ENCODE peak calls at places on chromosomes 2 and 18, in five cellular contexts. H is H54, K is stomach, Z is transverse colon, V is prostate gland. F is an unnamed sample.

GRCh38 chr2:113977060-113977659 is 87.3 kb downstream of the ACTR3 start:
- DNase-seq in H (no peak), K (no peak), Z (no peak), V (no peak), F (no peak)

GRCh38 chr2:21382980-21383520 is 259.3 kb downstream of the TDRD15 start:
- DNase-seq in H (no peak), K (no peak), Z (no peak), V (no peak), F (no peak)

GRCh38 chr2:240517342-240517741 is 40.4 kb downstream of the ANKMY1 start:
- DNase-seq in H (no peak), K (no peak), Z (no peak), V (no peak), F (no peak)

GRCh38 chr18:77481541-77481940 is 231.9 kb downstream of the GALR1 start:
- DNase-seq in H (no peak), K (no peak), Z (no peak), V (no peak), F (no peak)

GRCh38 chr2:182866461-182867369 is at the start of gene FRZB:
- DNase-seq in H (no peak), K (peak), Z (peak), V (peak), F (no peak)

GRCh38 chr2:71422786-71423185 is 30.6 kb upstream of the DYSF start:
- DNase-seq in H (no peak), K (no peak), Z (no peak), V (no peak), F (no peak)

GRCh38 chr18:23380001-23380550 is 73.0 kb upstream of the RIOK3 start:
- DNase-seq in H (peak), K (no peak), Z (no peak), V (no peak), F (peak)

GRCh38 chr18:29172151-29173015 is 995.5 kb upstream of the CDH2 start:
- DNase-seq in H (no peak), K (no peak), Z (no peak), V (no peak), F (no peak)

GRCh38 chr2:174776223-174776622 is 12.0 kb upstream of the CHRNA1 start:
- DNase-seq in H (no peak), K (no peak), Z (no peak), V (no peak), F (peak)

GRCh38 chr2:26556309-26557243 is 78.7 kb upstream of the OTOF start:
- DNase-seq in H (no peak), K (no peak), Z (no peak), V (no peak), F (no peak)

GRCh38 chr2:84424152-84424551 is 34.9 kb downstream of the SUCLG1 start:
- DNase-seq in H (peak), K (no peak), Z (no peak), V (no peak), F (no peak)

GRCh38 chr18:57833441-57834101 is 30.5 kb upstream of the ATP8B1 start:
- DNase-seq in H (no peak), K (no peak), Z (no peak), V (no peak), F (no peak)

GRCh38 chr2:239942871-239943311 is 82.3 kb downstream of the NDUFA10 start:
- DNase-seq in H (no peak), K (no peak), Z (no peak), V (no peak), F (no peak)

GRCh38 chr2:15082105-15083058 is 449.9 kb downstream of the LRATD1 start:
- DNase-seq in H (no peak), K (no peak), Z (no peak), V (no peak), F (no peak)

GRCh38 chr2:143758629-143759330 is 629.6 kb downstream of the ARHGAP15 start:
- DNase-seq in H (no peak), K (no peak), Z (no peak), V (no peak), F (no peak)

GRCh38 chr2:11175293-11175795 is 20.1 kb downstream of the SLC66A3 start:
- DNase-seq in H (peak), K (no peak), Z (no peak), V (no peak), F (no peak)

GRCh38 chr2:100422320-100422719 is 4.9 kb upstream of the CHST10 start:
- DNase-seq in H (peak), K (no peak), Z (no peak), V (no peak), F (peak)

GRCh38 chr2:183348492-183348891 is 224.2 kb downstream of the NUP35 start:
- DNase-seq in H (no peak), K (no peak), Z (no peak), V (no peak), F (no peak)

GRCh38 chr2:239824866-239825704 is 200.1 kb downstream of the NDUFA10 start:
- DNase-seq in H (no peak), K (peak), Z (no peak), V (no peak), F (no peak)

GRCh38 chr18:10234912-10235439 is 219.5 kb upstream of the APCDD1 start:
- DNase-seq in H (no peak), K (no peak), Z (no peak), V (peak), F (no peak)

GRCh38 chr2:94759211-94759610 is 112.0 kb upstream of the TEKT4 start:
- DNase-seq in H (no peak), K (no peak), Z (no peak), V (no peak), F (peak)

GRCh38 chr2:16466821-16467151 is 198.8 kb downstream of the CYRIA start:
- DNase-seq in H (no peak), K (no peak), Z (no peak), V (no peak), F (no peak)

GRCh38 chr2:112921982-112922381 is 11.0 kb downstream of the IL37 start:
- DNase-seq in H (no peak), K (no peak), Z (peak), V (no peak), F (no peak)

GRCh38 chr2:213080969-213081617 is 70.3 kb downstream of the IKZF2 start:
- DNase-seq in H (no peak), K (no peak), Z (no peak), V (no peak), F (no peak)

GRCh38 chr2:23211987-23212583 is 172.9 kb upstream of the KLHL29 start:
- DNase-seq in H (no peak), K (peak), Z (peak), V (no peak), F (no peak)

GRCh38 chr18:5294618-5295230 is 802 bp downstream of the ZBTB14 start:
- DNase-seq in H (peak), K (peak), Z (peak), V (peak), F (peak)

GRCh38 chr2:133415210-133415876 is 152.9 kb downstream of the NCKAP5 start:
- DNase-seq in H (no peak), K (no peak), Z (no peak), V (no peak), F (no peak)

GRCh38 chr2:194962254-194962653 is 694.8 kb upstream of the SLC39A10 start:
- DNase-seq in H (no peak), K (no peak), Z (no peak), V (no peak), F (no peak)

GRCh38 chr2:63027220-63027619 is 23.4 kb upstream of the OTX1 start:
- DNase-seq in H (no peak), K (no peak), Z (no peak), V (no peak), F (no peak)

GRCh38 chr2:103788875-103789715 is 1027.3 kb downstream of the TMEM182 start:
- DNase-seq in H (peak), K (no peak), Z (no peak), V (no peak), F (no peak)

GRCh38 chr2:199968126-199968525 is 12.7 kb downstream of the MAIP1 start:
- DNase-seq in H (no peak), K (no peak), Z (no peak), V (no peak), F (no peak)

GRCh38 chr2:199975297-199975895 is 20.0 kb downstream of the MAIP1 start:
- DNase-seq in H (no peak), K (no peak), Z (no peak), V (no peak), F (no peak)

GRCh38 chr2:199977984-199978415 is 22.6 kb downstream of the MAIP1 start:
- DNase-seq in H (no peak), K (no peak), Z (peak), V (no peak), F (peak)

GRCh38 chr2:199972088-199972626 is 16.8 kb downstream of the MAIP1 start:
- DNase-seq in H (no peak), K (no peak), Z (no peak), V (no peak), F (no peak)

DNA sequence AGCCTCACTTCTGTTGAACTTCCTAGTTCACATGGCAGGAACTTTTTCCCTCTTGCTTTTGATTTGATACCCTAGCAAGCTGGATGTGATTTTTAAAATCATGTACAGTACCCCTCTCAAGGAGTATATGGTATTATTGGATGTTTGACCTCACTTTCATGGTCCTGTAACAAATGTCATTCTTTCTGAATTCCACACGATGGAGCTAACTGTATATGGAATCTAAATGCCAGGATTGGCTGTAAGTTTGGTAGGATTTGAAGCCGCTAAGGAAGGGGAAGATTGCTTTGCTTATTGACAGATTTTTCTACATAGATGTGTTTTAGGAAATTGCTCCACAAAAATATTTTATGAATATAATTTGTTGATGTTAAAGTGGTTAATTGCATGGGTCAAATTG is 18.3 kb downstream of the MAIP1 start:
- DNase-seq in H (no peak), K (no peak), Z (no peak), V (no peak), F (peak)
- TF ChIP-seq POLR2A in H (no peak), K (no peak), Z (no peak), V (no peak), F (no peak)

GRCh38 chr2:187962538-187962937 is 329.1 kb upstream of the GULP1 start:
- DNase-seq in H (no peak), K (no peak), Z (no peak), V (no peak), F (no peak)
- TF ChIP-seq POLR2A in H (no peak), K (no peak), Z (no peak), V (no peak), F (no peak)

GRCh38 chr2:28377984-28378678 is 14.5 kb upstream of the FOSL2 start:
- DNase-seq in H (no peak), K (peak), Z (peak), V (peak), F (no peak)
- TF ChIP-seq POLR2A in H (no peak), K (peak), Z (peak), V (peak), F (no peak)

DNA sequence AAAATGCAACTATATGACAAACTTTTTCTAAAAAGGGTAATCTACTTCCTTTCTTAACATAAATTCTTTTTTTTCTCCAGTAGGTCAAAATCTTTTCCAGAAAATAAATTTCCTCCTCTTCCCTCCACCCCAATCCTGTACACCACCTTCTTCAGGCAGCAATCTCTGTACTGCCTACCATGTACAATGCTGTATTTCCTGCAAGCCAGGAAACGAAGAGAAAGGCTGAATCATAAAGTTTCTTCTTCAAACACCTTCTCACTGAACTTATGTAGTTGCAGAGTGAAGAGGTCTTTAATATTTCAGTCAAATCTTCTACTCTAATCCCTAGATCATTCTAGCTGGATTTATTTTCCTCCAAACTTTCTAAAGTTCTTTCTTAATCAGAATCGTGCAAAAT is 18.2 kb upstream of the C2orf66 start:
- DNase-seq in H (no peak), K (no peak), Z (no peak), V (no peak), F (no peak)
- TF ChIP-seq POLR2A in H (no peak), K (no peak), Z (no peak), V (no peak), F (no peak)